ENCODE peak calls at places on chromosome 2, in ten cellular contexts. D is heart right ventricle; J is activated CD8-positive, alpha-beta memory T cell treated with anti-CD3 and anti-CD28 coated beads for 48 hours; N is stimulated activated CD4-positive, alpha-beta T cell treated with anti-CD3 and anti-CD28 coated beads, Interleukin-2, amount 100 ng/mL, for 24 hours; K is neural crest cell; L is progenitor cell of endocrine pancreas; Q is pancreas; Z is A549; U is SK-N-MC; F is activated T-cell treated with anti-CD3 and anti-CD28 coated beads, Interleukin-2, amount 50 U/mL, for 24 hours. E is an unnamed sample.

GRCh38 chr2:235669269-235669831 is 175.5 kb downstream of the AGAP1 start:
- DNase-seq in U (peak; percentile 35), Z (peak; percentile 82), L (peak; percentile 64), N (no peak), F (peak; percentile 56), D (peak; percentile 68), Q (peak; percentile 44), J (no peak), K (peak; percentile 61), E (peak; percentile 26)

GRCh38 chr2:230849633-230850357 is 14.9 kb upstream of the ITM2C start:
- DNase-seq in N (peak; percentile 82), F (peak; percentile 84), Z (peak; percentile 52), U (no peak), Q (no peak), D (no peak), K (peak; percentile 60), L (no peak), J (peak; percentile 77), E (no peak)

GRCh38 chr2:154375625-154376020 is 322.9 kb upstream of the KCNJ3 start:
- DNase-seq in K (no peak), F (no peak), N (no peak), L (no peak), Z (peak; percentile 69), U (peak; percentile 45), D (no peak), Q (no peak), J (no peak), E (no peak)

GRCh38 chr2:237628482-237629187 is 1.2 kb downstream of the LRRFIP1 start:
- DNase-seq in N (no peak), Q (no peak), J (no peak), U (no peak), F (no peak), K (no peak), D (no peak), Z (no peak), L (no peak), E (no peak)

GRCh38 chr2:235330775-235331438 is 162.9 kb upstream of the AGAP1 start:
- DNase-seq in Z (peak; percentile 96), D (no peak), F (no peak), Q (no peak), U (no peak), J (no peak), N (no peak), K (no peak), L (no peak), E (peak; percentile 40)

GRCh38 chr2:207881902-207882301 is 112.2 kb upstream of the FZD5 start:
- DNase-seq in L (no peak), J (no peak), D (no peak), U (no peak), Z (no peak), K (no peak), N (no peak), Q (no peak), F (no peak), E (no peak)

GRCh38 chr2:240981871-240982800 is 16.3 kb upstream of the SNED1 start:
- DNase-seq in L (no peak), N (no peak), F (no peak), U (no peak), D (no peak), J (no peak), Z (no peak), K (no peak), Q (no peak), E (no peak)

GRCh38 chr2:161900241-161900640 is 173.8 kb downstream of the DPP4 start:
- DNase-seq in D (no peak), L (no peak), F (no peak), J (no peak), Z (no peak), Q (no peak), N (no peak), K (no peak), U (no peak), E (no peak)

GRCh38 chr2:240999001-240999791 is 778 bp downstream of the SNED1 start:
- DNase-seq in U (no peak), D (peak; percentile 25), J (no peak), Z (no peak), L (peak; percentile 14), Q (peak; percentile 29), K (no peak), N (peak; percentile 16), F (no peak), E (no peak)

GRCh38 chr2:12549641-12550040 is 167.1 kb upstream of the TRIB2 start:
- DNase-seq in U (no peak), J (no peak), K (no peak), N (no peak), L (no peak), Z (no peak), F (no peak), D (no peak), Q (no peak), E (no peak)

GRCh38 chr2:40251146-40251545 is 200.7 kb downstream of the SLC8A1 start:
- DNase-seq in D (no peak), F (no peak), L (no peak), N (no peak), Q (peak; percentile 21), U (no peak), K (no peak), Z (peak; percentile 17), J (no peak), E (no peak)

GRCh38 chr2:71948781-71949536 is 198.7 kb downstream of the CYP26B1 start:
- DNase-seq in N (no peak), K (no peak), D (no peak), J (no peak), Q (no peak), L (no peak), U (no peak), Z (no peak), F (no peak), E (no peak)

GRCh38 chr2:16525265-16525887 is 140.3 kb downstream of the CYRIA start:
- DNase-seq in U (no peak), Z (peak; percentile 36), F (no peak), K (peak; percentile 39), J (no peak), D (no peak), N (no peak), L (no peak), Q (no peak), E (no peak)

GRCh38 chr2:12769492-12770105 is 52.9 kb downstream of the TRIB2 start:
- DNase-seq in L (no peak), U (no peak), D (peak; percentile 65), N (no peak), F (no peak), Z (no peak), K (no peak), Q (no peak), J (no peak), E (no peak)

GRCh38 chr2:2701176-2701781 is 370.2 kb upstream of the MYT1L start:
- DNase-seq in D (no peak), K (no peak), L (no peak), N (no peak), Z (no peak), F (no peak), U (no peak), J (no peak), Q (no peak), E (no peak)

E was measured in keratinocyte.